ENCODE peak calls at places on chromosomes 12 and 14, in ten cellular contexts. One of them, this sample, is unnamed.

GRCh38 chr12:72295101-72295500 is 22.9 kb downstream of the TRHDE start:
- DNase-seq in sigmoid colon: no peak
- DNase-seq in uterus: no peak
- DNase-seq in body of pancreas: no peak
- DNase-seq in stomach: no peak
- DNase-seq in A549: no peak
- DNase-seq in ovary: no peak
- DNase-seq in heart left ventricle: no peak
- DNase-seq in HCT116: no peak
- DNase-seq in upper lobe of left lung: no peak
- DNase-seq in this sample: no peak

GRCh38 chr14:95998656-95999055 is 40.5 kb upstream of the C14orf132 start:
- DNase-seq in body of pancreas: no peak
- DNase-seq in HCT116: peak
- DNase-seq in uterus: no peak
- DNase-seq in upper lobe of left lung: no peak
- DNase-seq in stomach: no peak
- DNase-seq in A549: no peak
- DNase-seq in ovary: no peak
- DNase-seq in sigmoid colon: no peak
- DNase-seq in heart left ventricle: no peak
- DNase-seq in this sample: no peak

GRCh38 chr14:56812364-56813103 is 2.3 kb upstream of the OTX2 start:
- DNase-seq in HCT116: no peak
- DNase-seq in ovary: no peak
- DNase-seq in upper lobe of left lung: no peak
- DNase-seq in body of pancreas: no peak
- DNase-seq in uterus: no peak
- DNase-seq in stomach: no peak
- DNase-seq in heart left ventricle: no peak
- DNase-seq in A549: no peak
- DNase-seq in sigmoid colon: no peak
- DNase-seq in this sample: no peak

GRCh38 chr14:69574954-69575295 is 254 bp upstream of the CCDC177 start:
- DNase-seq in sigmoid colon: no peak
- DNase-seq in ovary: no peak
- DNase-seq in body of pancreas: no peak
- DNase-seq in heart left ventricle: no peak
- DNase-seq in A549: no peak
- DNase-seq in HCT116: no peak
- DNase-seq in uterus: no peak
- DNase-seq in stomach: no peak
- DNase-seq in upper lobe of left lung: no peak
- DNase-seq in this sample: no peak

GRCh38 chr12:98456583-98457573 is 58.5 kb upstream of the TMPO start:
- DNase-seq in upper lobe of left lung: peak
- DNase-seq in ovary: peak
- DNase-seq in A549: no peak
- DNase-seq in uterus: no peak
- DNase-seq in body of pancreas: peak
- DNase-seq in heart left ventricle: peak
- DNase-seq in stomach: peak
- DNase-seq in HCT116: no peak
- DNase-seq in sigmoid colon: no peak
- DNase-seq in this sample: peak

GRCh38 chr14:82084813-82085212 is 551.2 kb upstream of the SEL1L start:
- DNase-seq in HCT116: no peak
- DNase-seq in upper lobe of left lung: no peak
- DNase-seq in stomach: no peak
- DNase-seq in A549: no peak
- DNase-seq in ovary: no peak
- DNase-seq in uterus: no peak
- DNase-seq in sigmoid colon: no peak
- DNase-seq in body of pancreas: no peak
- DNase-seq in heart left ventricle: no peak
- DNase-seq in this sample: no peak

GRCh38 chr14:106586098-106586704 is 1059.8 kb downstream of the TMEM121 start:
- DNase-seq in stomach: peak
- DNase-seq in uterus: no peak
- DNase-seq in sigmoid colon: no peak
- DNase-seq in body of pancreas: peak
- DNase-seq in ovary: no peak
- DNase-seq in HCT116: no peak
- DNase-seq in heart left ventricle: no peak
- DNase-seq in upper lobe of left lung: no peak
- DNase-seq in A549: no peak
- DNase-seq in this sample: peak

GRCh38 chr14:22252591-22253178 is 336.3 kb downstream of the DAD1 start:
- DNase-seq in uterus: no peak
- DNase-seq in ovary: no peak
- DNase-seq in A549: no peak
- DNase-seq in upper lobe of left lung: peak
- DNase-seq in heart left ventricle: no peak
- DNase-seq in stomach: no peak
- DNase-seq in HCT116: no peak
- DNase-seq in sigmoid colon: no peak
- DNase-seq in body of pancreas: no peak
- DNase-seq in this sample: no peak

GRCh38 chr14:55936691-55937090 is 181.5 kb upstream of the PELI2 start:
- DNase-seq in sigmoid colon: no peak
- DNase-seq in stomach: peak
- DNase-seq in upper lobe of left lung: no peak
- DNase-seq in heart left ventricle: no peak
- DNase-seq in body of pancreas: no peak
- DNase-seq in ovary: no peak
- DNase-seq in A549: no peak
- DNase-seq in uterus: no peak
- DNase-seq in HCT116: no peak
- DNase-seq in this sample: no peak

GRCh38 chr14:55373784-55374725 is 37.6 kb downstream of the ATG14 start:
- DNase-seq in uterus: no peak
- DNase-seq in sigmoid colon: no peak
- DNase-seq in A549: no peak
- DNase-seq in HCT116: peak
- DNase-seq in upper lobe of left lung: no peak
- DNase-seq in stomach: no peak
- DNase-seq in heart left ventricle: no peak
- DNase-seq in body of pancreas: no peak
- DNase-seq in ovary: no peak
- DNase-seq in this sample: no peak

GRCh38 chr14:77324816-77325745 is 4.2 kb downstream of the GSTZ1 start:
- DNase-seq in HCT116: no peak
- DNase-seq in body of pancreas: no peak
- DNase-seq in upper lobe of left lung: no peak
- DNase-seq in A549: no peak
- DNase-seq in ovary: no peak
- DNase-seq in uterus: no peak
- DNase-seq in heart left ventricle: no peak
- DNase-seq in sigmoid colon: peak
- DNase-seq in stomach: no peak
- DNase-seq in this sample: no peak

GRCh38 chr14:94654071-94654974 is 42.1 kb downstream of the SERPINA3 start:
- DNase-seq in upper lobe of left lung: no peak
- DNase-seq in heart left ventricle: no peak
- DNase-seq in uterus: peak
- DNase-seq in stomach: no peak
- DNase-seq in ovary: peak
- DNase-seq in body of pancreas: peak
- DNase-seq in HCT116: no peak
- DNase-seq in A549: no peak
- DNase-seq in sigmoid colon: peak
- DNase-seq in this sample: no peak

GRCh38 chr12:100797786-100798580 is 3.4 kb downstream of the ANO4 start:
- DNase-seq in body of pancreas: no peak
- DNase-seq in upper lobe of left lung: no peak
- DNase-seq in HCT116: no peak
- DNase-seq in heart left ventricle: no peak
- DNase-seq in uterus: no peak
- DNase-seq in A549: no peak
- DNase-seq in sigmoid colon: no peak
- DNase-seq in stomach: no peak
- DNase-seq in ovary: no peak
- DNase-seq in this sample: no peak

GRCh38 chr14:103887170-103887501 is 39.8 kb upstream of the PPP1R13B start:
- DNase-seq in body of pancreas: no peak
- DNase-seq in stomach: no peak
- DNase-seq in A549: no peak
- DNase-seq in HCT116: no peak
- DNase-seq in ovary: no peak
- DNase-seq in sigmoid colon: no peak
- DNase-seq in upper lobe of left lung: no peak
- DNase-seq in uterus: no peak
- DNase-seq in heart left ventricle: no peak
- DNase-seq in this sample: no peak

GRCh38 chr14:96461950-96462798 is 40.0 kb upstream of the PAPOLA start:
- DNase-seq in uterus: no peak
- DNase-seq in upper lobe of left lung: no peak
- DNase-seq in A549: no peak
- DNase-seq in sigmoid colon: no peak
- DNase-seq in HCT116: no peak
- DNase-seq in stomach: no peak
- DNase-seq in body of pancreas: peak
- DNase-seq in ovary: no peak
- DNase-seq in heart left ventricle: no peak
- DNase-seq in this sample: peak

GRCh38 chr12:34218193-34219045 is 196.1 kb downstream of the ALG10 start:
- DNase-seq in A549: peak
- DNase-seq in ovary: peak
- DNase-seq in uterus: peak
- DNase-seq in HCT116: peak
- DNase-seq in sigmoid colon: no peak
- DNase-seq in heart left ventricle: peak
- DNase-seq in body of pancreas: peak
- DNase-seq in upper lobe of left lung: peak
- DNase-seq in stomach: peak
- DNase-seq in this sample: no peak

GRCh38 chr14:104195854-104196253 is 57.5 kb downstream of the KIF26A start:
- DNase-seq in ovary: no peak
- DNase-seq in A549: no peak
- DNase-seq in heart left ventricle: no peak
- DNase-seq in upper lobe of left lung: no peak
- DNase-seq in HCT116: no peak
- DNase-seq in uterus: no peak
- DNase-seq in body of pancreas: no peak
- DNase-seq in sigmoid colon: no peak
- DNase-seq in stomach: no peak
- DNase-seq in this sample: no peak

GRCh38 chr12:53481957-53482586 is 17.2 kb downstream of the MAP3K12 start:
- DNase-seq in body of pancreas: no peak
- DNase-seq in HCT116: no peak
- DNase-seq in stomach: no peak
- DNase-seq in ovary: peak
- DNase-seq in A549: peak
- DNase-seq in upper lobe of left lung: no peak
- DNase-seq in sigmoid colon: peak
- DNase-seq in uterus: no peak
- DNase-seq in heart left ventricle: no peak
- DNase-seq in this sample: no peak
- TF ChIP-seq POLR2A in body of pancreas: no peak
- TF ChIP-seq POLR2A in HCT116: no peak
- TF ChIP-seq POLR2A in stomach: no peak
- TF ChIP-seq POLR2A in ovary: no peak
- TF ChIP-seq POLR2A in A549: no peak
- TF ChIP-seq POLR2A in upper lobe of left lung: no peak
- TF ChIP-seq POLR2A in sigmoid colon: no peak
- TF ChIP-seq POLR2A in uterus: no peak
- TF ChIP-seq POLR2A in heart left ventricle: no peak
- TF ChIP-seq POLR2A in this sample: no peak

DNA sequence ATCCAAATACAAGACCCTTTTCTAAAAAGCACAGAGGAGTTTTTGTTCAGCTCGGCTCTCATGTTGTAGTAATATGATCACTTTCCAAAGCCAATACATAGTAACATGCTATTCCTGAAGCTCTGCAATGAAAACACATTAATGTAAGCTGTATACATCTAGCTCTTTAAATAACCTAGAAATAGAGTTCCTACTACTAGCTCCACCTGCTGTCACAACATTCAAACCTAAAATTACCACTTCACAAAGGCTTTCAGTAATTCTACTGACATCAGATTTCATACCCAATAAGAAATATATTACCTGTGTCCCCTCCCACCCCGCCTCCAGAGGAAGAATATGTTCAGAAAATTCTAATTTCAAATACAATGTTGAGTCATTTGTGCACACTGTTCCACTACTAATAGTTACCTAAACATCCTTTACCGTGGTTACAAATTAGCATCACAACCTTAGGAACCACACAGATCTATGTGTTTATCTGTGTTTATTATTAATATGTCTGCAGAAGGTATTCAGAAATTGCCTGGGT is 17.8 kb downstream of the EFCAB11 start:
- DNase-seq in upper lobe of left lung: no peak
- DNase-seq in HCT116: no peak
- DNase-seq in ovary: no peak
- DNase-seq in body of pancreas: no peak
- DNase-seq in uterus: no peak
- DNase-seq in sigmoid colon: no peak
- DNase-seq in heart left ventricle: no peak
- DNase-seq in A549: no peak
- DNase-seq in stomach: no peak
- DNase-seq in this sample: no peak
- TF ChIP-seq CTCF in upper lobe of left lung: no peak
- TF ChIP-seq CTCF in HCT116: no peak
- TF ChIP-seq CTCF in ovary: no peak
- TF ChIP-seq CTCF in body of pancreas: no peak
- TF ChIP-seq CTCF in uterus: no peak
- TF ChIP-seq CTCF in sigmoid colon: no peak
- TF ChIP-seq CTCF in heart left ventricle: no peak
- TF ChIP-seq CTCF in A549: peak
- TF ChIP-seq CTCF in stomach: no peak
- TF ChIP-seq CTCF in this sample: peak

DNA sequence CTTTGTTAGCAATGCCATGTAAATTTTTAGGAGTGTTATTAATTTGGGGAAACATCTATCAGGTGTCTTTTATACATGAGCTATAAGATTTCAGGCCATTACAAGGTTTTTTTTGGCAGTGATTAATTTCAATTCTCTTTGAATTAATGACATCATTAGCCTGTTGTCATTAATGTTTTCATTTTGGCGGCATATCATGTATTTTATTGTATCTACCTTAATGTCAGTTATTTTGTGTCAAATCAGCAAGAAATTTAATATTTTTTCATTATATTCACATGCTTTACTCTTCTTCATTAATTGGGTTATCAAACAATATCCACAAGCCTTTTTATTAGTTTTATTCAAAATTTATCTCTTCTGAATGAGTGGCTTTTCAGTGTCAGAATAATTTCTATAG is 153.0 kb upstream of the CAND1 start:
- DNase-seq in ovary: no peak
- DNase-seq in sigmoid colon: no peak
- DNase-seq in heart left ventricle: no peak
- DNase-seq in body of pancreas: no peak
- DNase-seq in uterus: no peak
- DNase-seq in upper lobe of left lung: no peak
- DNase-seq in stomach: no peak
- DNase-seq in HCT116: no peak
- DNase-seq in A549: no peak
- DNase-seq in this sample: no peak
- TF ChIP-seq POLR2A in ovary: no peak
- TF ChIP-seq POLR2A in sigmoid colon: no peak
- TF ChIP-seq POLR2A in heart left ventricle: no peak
- TF ChIP-seq POLR2A in body of pancreas: no peak
- TF ChIP-seq POLR2A in uterus: no peak
- TF ChIP-seq POLR2A in upper lobe of left lung: no peak
- TF ChIP-seq POLR2A in stomach: no peak
- TF ChIP-seq POLR2A in HCT116: no peak
- TF ChIP-seq POLR2A in A549: no peak
- TF ChIP-seq POLR2A in this sample: no peak

GRCh38 chr14:27506272-27506671 is 908.4 kb upstream of the NOVA1 start:
- DNase-seq in A549: no peak
- DNase-seq in ovary: no peak
- DNase-seq in heart left ventricle: no peak
- DNase-seq in body of pancreas: no peak
- DNase-seq in upper lobe of left lung: no peak
- DNase-seq in uterus: no peak
- DNase-seq in sigmoid colon: no peak
- DNase-seq in HCT116: no peak
- DNase-seq in stomach: no peak
- DNase-seq in this sample: no peak
- TF ChIP-seq CTCF in A549: no peak
- TF ChIP-seq CTCF in ovary: no peak
- TF ChIP-seq CTCF in heart left ventricle: no peak
- TF ChIP-seq CTCF in body of pancreas: no peak
- TF ChIP-seq CTCF in upper lobe of left lung: no peak
- TF ChIP-seq CTCF in uterus: no peak
- TF ChIP-seq CTCF in sigmoid colon: no peak
- TF ChIP-seq CTCF in HCT116: no peak
- TF ChIP-seq CTCF in stomach: no peak
- TF ChIP-seq CTCF in this sample: no peak